ENCODE peak calls at places on chromosomes 12 and 14, in nine cellular contexts. X is stimulated activated CD8-positive, alpha-beta memory T cell treated with anti-CD3 and anti-CD28 coated beads, Interleukin-12 subunit alpha, Interleukin-12 subunit beta, amount 100 ng/mL, for 4 hours; N is A673; I is kidney; U is NCI-H1105; P is fibroblast of lung; R is left ventricle myocardium inferior; W is T47D; D is iPS-NIHi11. Y is an unnamed sample.

GRCh38 chr12:32069071-32069470 is 37.6 kb upstream of the BICD1 start:
- DNase-seq in R (no peak), N (peak; percentile 90), U (no peak), D (no peak), W (no peak), P (no peak), X (no peak), I (no peak), Y (no peak)

GRCh38 chr12:18595406-18595805 is 142.4 kb downstream of the PLCZ1 start:
- DNase-seq in R (no peak), W (no peak), D (no peak), I (no peak), X (no peak), U (no peak), P (no peak), N (no peak), Y (no peak)

GRCh38 chr14:93186461-93186860 is 1.3 kb downstream of the LYSET start:
- DNase-seq in I (no peak), N (peak; percentile 25), P (no peak), X (no peak), R (no peak), D (no peak), W (no peak), U (no peak), Y (no peak)

GRCh38 chr12:4112290-4112689 is 161.3 kb upstream of the CCND2 start:
- DNase-seq in W (no peak), I (no peak), N (no peak), U (no peak), D (no peak), X (no peak), P (no peak), R (no peak), Y (no peak)

GRCh38 chr14:37816135-37816534 is 220.7 kb downstream of the TTC6 start:
- DNase-seq in W (no peak), I (no peak), D (no peak), X (no peak), N (no peak), U (no peak), P (no peak), R (no peak), Y (peak; percentile 54)

GRCh38 chr12:76708291-76708690 is 55.6 kb upstream of the ZDHHC17 start:
- DNase-seq in I (no peak), P (no peak), U (no peak), X (no peak), W (no peak), N (no peak), D (no peak), R (no peak), Y (no peak)

GRCh38 chr14:73713804-73714655 is at the start of gene PNMA1:
- DNase-seq in X (peak; percentile 79), R (peak; percentile 89), N (peak; percentile 92), W (peak; percentile 91), I (peak; percentile 96), P (peak; percentile 76), U (peak; percentile 94), D (peak; percentile 97), Y (peak; percentile 97)

GRCh38 chr12:107449891-107450290 is 235.7 kb upstream of the PWP1 start:
- DNase-seq in D (no peak), P (no peak), R (no peak), X (no peak), I (no peak), N (no peak), U (no peak), W (no peak), Y (no peak)

GRCh38 chr12:65546528-65546927 is 268.0 kb downstream of the MSRB3 start:
- DNase-seq in R (no peak), P (no peak), X (no peak), W (no peak), I (no peak), U (no peak), D (no peak), N (no peak), Y (no peak)

GRCh38 chr14:77307099-77307496 is 13.6 kb downstream of the POMT2 start:
- DNase-seq in N (no peak), W (no peak), D (no peak), X (no peak), P (no peak), R (no peak), U (no peak), I (no peak), Y (peak; percentile 27)

GRCh38 chr12:62774794-62775193 is 160.2 kb downstream of the PPM1H start:
- DNase-seq in R (no peak), X (no peak), D (no peak), N (no peak), I (no peak), P (no peak), U (no peak), W (no peak), Y (no peak)

GRCh38 chr14:105107351-105107750 is 42.1 kb upstream of the GPR132 start:
- DNase-seq in X (no peak), N (no peak), P (no peak), U (no peak), R (no peak), I (no peak), W (no peak), D (no peak), Y (no peak)

GRCh38 chr12:130968611-130969010 is 14.9 kb downstream of the ADGRD1 start:
- DNase-seq in X (no peak), U (no peak), D (no peak), P (no peak), W (no peak), R (no peak), I (no peak), N (no peak), Y (no peak)

GRCh38 chr12:54588110-54588831 is at the start of gene PPP1R1A:
- DNase-seq in P (no peak), D (peak; percentile 93), W (no peak), U (no peak), X (no peak), I (peak; percentile 77), N (peak; percentile 55), R (peak; percentile 35), Y (no peak)

GRCh38 chr14:90444077-90444696 is 47.4 kb downstream of the CALM1 start:
- DNase-seq in W (peak; percentile 91), P (no peak), X (no peak), R (no peak), I (peak; percentile 95), N (peak; percentile 93), D (no peak), U (no peak), Y (peak; percentile 59)

GRCh38 chr12:5573390-5573789 is 141.5 kb downstream of the NTF3 start:
- DNase-seq in I (no peak), R (no peak), P (no peak), W (no peak), D (no peak), X (no peak), N (no peak), U (no peak), Y (no peak)

GRCh38 chr12:6821674-6822433 is at the start of gene GPR162:
- DNase-seq in R (peak; percentile 72), W (no peak), I (peak; percentile 90), X (no peak), P (peak; percentile 61), D (peak; percentile 87), N (peak; percentile 81), U (peak; percentile 59), Y (peak; percentile 93)

GRCh38 chr14:100529561-100530031 is 57.6 kb downstream of the BEGAIN start:
- DNase-seq in U (no peak), X (no peak), W (no peak), D (peak; percentile 5), N (no peak), P (no peak), R (peak; percentile 5), I (peak; percentile 61), Y (no peak)

GRCh38 chr14:92950773-92951172 is 27.8 kb downstream of the CHGA start:
- DNase-seq in D (no peak), P (no peak), W (no peak), R (no peak), I (peak; percentile 51), U (no peak), N (peak; percentile 42), X (no peak), Y (no peak)

GRCh38 chr12:6769003-6769389 is 2.8 kb downstream of the PTMS start:
- DNase-seq in R (peak; percentile 53), U (no peak), X (no peak), D (peak; percentile 67), W (no peak), I (no peak), P (no peak), N (peak; percentile 55), Y (peak; percentile 71)

GRCh38 chr12:1820191-1820599 is at the start of gene LRTM2:
- DNase-seq in X (no peak), D (no peak), I (no peak), U (no peak), P (no peak), N (no peak), R (no peak), W (no peak), Y (peak; percentile 60)

GRCh38 chr12:126784328-126784921 is 1482.5 kb upstream of the TMEM132C start:
- DNase-seq in N (peak; percentile 83), U (peak; percentile 34), R (no peak), X (no peak), I (no peak), D (no peak), W (peak; percentile 76), P (no peak), Y (peak; percentile 2)